ENCODE peak calls at places on chromosomes 5 and 9, in nine cellular contexts. B is coronary artery; H is NB4; Y is left cardiac atrium; C is NCI-H1092; X is NCI-H460; G is transverse colon; T is stimulated activated naive CD4-positive, alpha-beta T cell treated with Interleukin-2 at 50 U/mL for 16 hours; P is stimulated activated CD8-positive, alpha-beta memory T cell treated with anti-CD3 and anti-CD28 coated beads, Interleukin-15, amount 100 ng/mL, for 48 hours. M is an unnamed sample.

GRCh38 chr5:39319395-39319794 is 44.9 kb downstream of the C9 start:
- DNase-seq in B (no peak), H (no peak), Y (no peak), C (no peak), X (no peak), G (no peak), T (no peak), P (no peak), M (no peak)

GRCh38 chr9:84296146-84296843 is 44.3 kb downstream of the SLC28A3 start:
- DNase-seq in B (no peak), H (peak), Y (no peak), C (no peak), X (no peak), G (no peak), T (peak), P (peak), M (no peak)

GRCh38 chr5:53399921-53400697 is 80.3 kb upstream of the FST start:
- DNase-seq in B (no peak), H (no peak), Y (no peak), C (no peak), X (no peak), G (no peak), T (no peak), P (no peak), M (no peak)

GRCh38 chr5:115842089-115842881 is 550 bp downstream of the AP3S1 start:
- DNase-seq in B (no peak), H (peak), Y (no peak), C (peak), X (peak), G (no peak), T (no peak), P (no peak), M (peak)

GRCh38 chr9:105911104-105911911 is 217.0 kb downstream of the TMEM38B start:
- DNase-seq in B (no peak), H (no peak), Y (no peak), C (no peak), X (no peak), G (no peak), T (no peak), P (no peak), M (no peak)

GRCh38 chr9:130924448-130924788 is 14.6 kb downstream of the FIBCD1 start:
- DNase-seq in B (no peak), H (no peak), Y (no peak), C (no peak), X (no peak), G (no peak), T (no peak), P (no peak), M (no peak)

GRCh38 chr9:35108461-35108860 is 5.5 kb upstream of the STOML2 start:
- DNase-seq in B (peak), H (no peak), Y (no peak), C (no peak), X (no peak), G (no peak), T (no peak), P (no peak), M (no peak)

GRCh38 chr9:20144255-20144654 is 355.4 kb upstream of the SLC24A2 start:
- DNase-seq in B (no peak), H (no peak), Y (no peak), C (no peak), X (no peak), G (no peak), T (no peak), P (no peak), M (no peak)

GRCh38 chr9:104269374-104269773 is 175.3 kb downstream of the SMC2 start:
- DNase-seq in B (no peak), H (no peak), Y (no peak), C (no peak), X (no peak), G (no peak), T (no peak), P (no peak), M (no peak)

GRCh38 chr9:127058645-127059021 is 63.8 kb downstream of the ANGPTL2 start:
- DNase-seq in B (no peak), H (no peak), Y (no peak), C (no peak), X (no peak), G (no peak), T (no peak), P (no peak), M (no peak)

GRCh38 chr5:113089653-113090335 is 113.2 kb downstream of the DCP2 start:
- DNase-seq in B (no peak), H (no peak), Y (no peak), C (no peak), X (no peak), G (no peak), T (no peak), P (no peak), M (no peak)

GRCh38 chr5:132378580-132378979 is 9.1 kb downstream of the SLC22A5 start:
- DNase-seq in B (peak), H (peak), Y (no peak), C (no peak), X (no peak), G (no peak), T (no peak), P (no peak), M (no peak)

GRCh38 chr9:16138961-16139441 is 586.2 kb downstream of the CCDC171 start:
- DNase-seq in B (no peak), H (no peak), Y (peak), C (no peak), X (no peak), G (no peak), T (no peak), P (no peak), M (no peak)

GRCh38 chr5:151158287-151158661 is 695 bp upstream of the ANXA6 start:
- DNase-seq in B (no peak), H (peak), Y (no peak), C (no peak), X (no peak), G (no peak), T (no peak), P (no peak), M (no peak)

GRCh38 chr5:141349917-141350619 is at the start of gene PCDHGB1:
- DNase-seq in B (no peak), H (peak), Y (peak), C (peak), X (peak), G (peak), T (peak), P (no peak), M (peak)

GRCh38 chr5:102539598-102539997 is 40.8 kb upstream of the SLCO6A1 start:
- DNase-seq in B (no peak), H (no peak), Y (no peak), C (no peak), X (no peak), G (no peak), T (no peak), P (no peak), M (no peak)

GRCh38 chr5:150565868-150566267 is 57.9 kb downstream of the NDST1 start:
- DNase-seq in B (no peak), H (peak), Y (no peak), C (no peak), X (no peak), G (no peak), T (no peak), P (no peak), M (no peak)

GRCh38 chr5:104800440-104801048 is 1238.0 kb upstream of the NUDT12 start:
- DNase-seq in B (no peak), H (peak), Y (no peak), C (no peak), X (peak), G (no peak), T (no peak), P (no peak), M (no peak)

GRCh38 chr5:167642779-167643517 is 648.5 kb upstream of the WWC1 start:
- DNase-seq in B (no peak), H (no peak), Y (no peak), C (no peak), X (peak), G (no peak), T (no peak), P (no peak), M (no peak)

GRCh38 chr9:36802171-36802920 is 229.7 kb downstream of the MELK start:
- DNase-seq in B (no peak), H (no peak), Y (no peak), C (peak), X (no peak), G (no peak), T (no peak), P (no peak), M (no peak)

GRCh38 chr9:121305269-121305994 is 37.5 kb downstream of the GSN start:
- DNase-seq in B (no peak), H (no peak), Y (peak), C (no peak), X (no peak), G (peak), T (no peak), P (no peak), M (no peak)

GRCh38 chr9:137453643-137454081 is 5.5 kb downstream of the NSMF start:
- DNase-seq in B (no peak), H (peak), Y (peak), C (no peak), X (peak), G (peak), T (peak), P (no peak), M (peak)

GRCh38 chr9:130741024-130741305 is 47.4 kb downstream of the EXOSC2 start:
- DNase-seq in B (no peak), H (no peak), Y (no peak), C (no peak), X (no peak), G (no peak), T (no peak), P (no peak), M (no peak)

GRCh38 chr5:149040421-149040820 is 22.4 kb downstream of the SH3TC2 start:
- DNase-seq in B (no peak), H (no peak), Y (no peak), C (no peak), X (no peak), G (no peak), T (no peak), P (no peak), M (no peak)

GRCh38 chr9:1978941-1979340 is 36.2 kb upstream of the SMARCA2 start:
- DNase-seq in B (no peak), H (no peak), Y (peak), C (no peak), X (no peak), G (no peak), T (no peak), P (no peak), M (no peak)

GRCh38 chr9:36161187-36161586 is 8.0 kb upstream of the CCIN start:
- DNase-seq in B (no peak), H (no peak), Y (no peak), C (no peak), X (no peak), G (no peak), T (no peak), P (no peak), M (no peak)

GRCh38 chr5:160448886-160449285 is 27.2 kb downstream of the PTTG1 start:
- DNase-seq in B (no peak), H (no peak), Y (no peak), C (no peak), X (no peak), G (no peak), T (no peak), P (no peak), M (no peak)

GRCh38 chr5:88860501-88860900 is 22.5 kb downstream of the MEF2C start:
- DNase-seq in B (no peak), H (no peak), Y (no peak), C (no peak), X (no peak), G (no peak), T (no peak), P (no peak), M (no peak)

GRCh38 chr5:141872496-141873356 is 5.5 kb downstream of the PCDH1 start:
- DNase-seq in B (peak), H (no peak), Y (no peak), C (no peak), X (no peak), G (no peak), T (no peak), P (no peak), M (no peak)

GRCh38 chr5:109956884-109957283 is 267.2 kb downstream of the MAN2A1 start:
- DNase-seq in B (no peak), H (no peak), Y (no peak), C (no peak), X (no peak), G (no peak), T (no peak), P (no peak), M (no peak)

GRCh38 chr5:136192526-136193395 is at the start of gene SMIM32:
- DNase-seq in B (peak), H (no peak), Y (no peak), C (peak), X (no peak), G (peak), T (no peak), P (no peak), M (no peak)

GRCh38 chr9:80995759-80996158 is 693.6 kb downstream of the TLE1 start:
- DNase-seq in B (no peak), H (no peak), Y (no peak), C (no peak), X (no peak), G (no peak), T (no peak), P (no peak), M (no peak)

M was measured in OCI-LY7.